ENCODE peak calls at places on chromosomes 12 and 14, in four cellular contexts. K is left ventricle myocardium inferior, I is heart left ventricle, J is heart right ventricle. L is an unnamed sample.

GRCh38 chr12:12736759-12737676 is 19.9 kb downstream of the CDKN1B start:
- DNase-seq in K (no peak), I (no peak), J (peak; percentile 29), L (no peak)

GRCh38 chr14:96246535-96246839 is 9.5 kb upstream of the BDKRB1 start:
- DNase-seq in K (no peak), I (no peak), J (no peak), L (no peak)

GRCh38 chr12:27333311-27334009 is 824 bp downstream of the BMAL2 start:
- DNase-seq in K (peak; percentile 23), I (peak; percentile 40), J (no peak), L (peak; percentile 75)

GRCh38 chr12:13435535-13435934 is 239.0 kb downstream of the EMP1 start:
- DNase-seq in K (no peak), I (no peak), J (no peak), L (no peak)

GRCh38 chr12:75259170-75259569 is 49.5 kb upstream of the KCNC2 start:
- DNase-seq in K (no peak), I (no peak), J (no peak), L (no peak)

GRCh38 chr12:30507576-30507975 is 188.1 kb downstream of the IPO8 start:
- DNase-seq in K (no peak), I (no peak), J (no peak), L (no peak)

GRCh38 chr12:1157046-1157445 is 166.0 kb downstream of the ERC1 start:
- DNase-seq in K (no peak), I (no peak), J (no peak), L (no peak)

GRCh38 chr12:85823436-85824179 is 12.6 kb downstream of the RASSF9 start:
- DNase-seq in K (no peak), I (no peak), J (no peak), L (no peak)

GRCh38 chr14:98186140-98186539 is 1085.9 kb downstream of the BCL11B start:
- DNase-seq in K (no peak), I (no peak), J (no peak), L (no peak)

GRCh38 chr12:81450920-81451739 is 308.0 kb downstream of the PPFIA2 start:
- DNase-seq in K (no peak), I (peak; percentile 28), J (peak; percentile 35), L (peak; percentile 22)

GRCh38 chr12:79415754-79416435 is 274.9 kb downstream of the PAWR start:
- DNase-seq in K (no peak), I (no peak), J (no peak), L (no peak)

GRCh38 chr12:13982010-13982409 is 608 bp upstream of the GRIN2B start:
- DNase-seq in K (no peak), I (no peak), J (no peak), L (no peak)

GRCh38 chr12:129772463-129773169 is 131.2 kb downstream of the TMEM132D start:
- DNase-seq in K (no peak), I (no peak), J (no peak), L (no peak)

GRCh38 chr12:93962336-93962735 is 186.0 kb upstream of the PLXNC1 start:
- DNase-seq in K (no peak), I (no peak), J (no peak), L (no peak)

GRCh38 chr14:51630987-51631386 is 20.7 kb upstream of the FRMD6 start:
- DNase-seq in K (no peak), I (no peak), J (no peak), L (no peak)

GRCh38 chr14:47208434-47208833 is 467.0 kb downstream of the MDGA2 start:
- DNase-seq in K (no peak), I (no peak), J (no peak), L (no peak)

GRCh38 chr14:72947366-72948160 is 21.3 kb downstream of the DCAF4 start:
- DNase-seq in K (no peak), I (no peak), J (no peak), L (no peak)

GRCh38 chr14:105177082-105177481 is 4.0 kb downstream of the NUDT14 start:
- DNase-seq in K (no peak), I (no peak), J (no peak), L (no peak)

GRCh38 chr12:63915105-63915830 is 70.8 kb downstream of the SRGAP1 start:
- DNase-seq in K (no peak), I (no peak), J (no peak), L (no peak)

GRCh38 chr14:102822311-102822863 is 45.1 kb downstream of the TRAF3 start:
- DNase-seq in K (no peak), I (no peak), J (no peak), L (no peak)

GRCh38 chr12:24820872-24821271 is 128.0 kb downstream of the BCAT1 start:
- DNase-seq in K (no peak), I (no peak), J (no peak), L (no peak)

GRCh38 chr12:7146228-7146627 is 16.1 kb downstream of the CLSTN3 start:
- DNase-seq in K (no peak), I (no peak), J (no peak), L (no peak)

GRCh38 chr12:47949441-47950341 is 13.7 kb upstream of the TMEM106C start:
- DNase-seq in K (peak; percentile 75), I (peak; percentile 83), J (peak; percentile 63), L (peak; percentile 92)

GRCh38 chr12:124184456-124184855 is 110.4 kb upstream of the RFLNA start:
- DNase-seq in K (no peak), I (no peak), J (no peak), L (no peak)

GRCh38 chr12:66087365-66087943 is 43.1 kb downstream of the LLPH start:
- DNase-seq in K (peak; percentile 49), I (peak; percentile 45), J (peak; percentile 66), L (no peak)

GRCh38 chr14:83196235-83196634 is 1662.6 kb upstream of the SEL1L start:
- DNase-seq in K (no peak), I (no peak), J (no peak), L (no peak)

GRCh38 chr14:49194067-49194466 is 392.1 kb downstream of the RPS29 start:
- DNase-seq in K (no peak), I (no peak), J (no peak), L (no peak)

GRCh38 chr12:124914392-124915248 is at the start of gene UBC:
- DNase-seq in K (peak; percentile 90), I (peak; percentile 91), J (peak; percentile 94), L (peak; percentile 97)

GRCh38 chr14:29168149-29168548 is 401.6 kb downstream of the FOXG1 start:
- DNase-seq in K (no peak), I (no peak), J (no peak), L (no peak)

GRCh38 chr12:34394211-34395055 is 372.1 kb downstream of the ALG10 start:
- DNase-seq in K (peak; percentile 6), I (peak; percentile 16), J (peak; percentile 1), L (peak; percentile 35)

GRCh38 chr14:61388976-61389576 is 67.7 kb downstream of the PRKCH start:
- DNase-seq in K (no peak), I (no peak), J (no peak), L (no peak)

GRCh38 chr14:77040309-77040994 is 11.9 kb upstream of the IRF2BPL start:
- DNase-seq in K (peak; percentile 100), I (peak; percentile 100), J (peak; percentile 100), L (peak; percentile 100)

GRCh38 chr14:77040059-77040308 is 11.5 kb upstream of the IRF2BPL start:
- DNase-seq in K (no peak), I (no peak), J (no peak), L (no peak)

GRCh38 chr14:77041837-77042557 is 13.5 kb upstream of the IRF2BPL start:
- DNase-seq in K (peak; percentile 63), I (peak; percentile 78), J (peak; percentile 81), L (peak; percentile 67)

GRCh38 chr14:77039285-77040058 is 11.0 kb upstream of the IRF2BPL start:
- DNase-seq in K (no peak), I (no peak), J (no peak), L (peak; percentile 23)

DNA sequence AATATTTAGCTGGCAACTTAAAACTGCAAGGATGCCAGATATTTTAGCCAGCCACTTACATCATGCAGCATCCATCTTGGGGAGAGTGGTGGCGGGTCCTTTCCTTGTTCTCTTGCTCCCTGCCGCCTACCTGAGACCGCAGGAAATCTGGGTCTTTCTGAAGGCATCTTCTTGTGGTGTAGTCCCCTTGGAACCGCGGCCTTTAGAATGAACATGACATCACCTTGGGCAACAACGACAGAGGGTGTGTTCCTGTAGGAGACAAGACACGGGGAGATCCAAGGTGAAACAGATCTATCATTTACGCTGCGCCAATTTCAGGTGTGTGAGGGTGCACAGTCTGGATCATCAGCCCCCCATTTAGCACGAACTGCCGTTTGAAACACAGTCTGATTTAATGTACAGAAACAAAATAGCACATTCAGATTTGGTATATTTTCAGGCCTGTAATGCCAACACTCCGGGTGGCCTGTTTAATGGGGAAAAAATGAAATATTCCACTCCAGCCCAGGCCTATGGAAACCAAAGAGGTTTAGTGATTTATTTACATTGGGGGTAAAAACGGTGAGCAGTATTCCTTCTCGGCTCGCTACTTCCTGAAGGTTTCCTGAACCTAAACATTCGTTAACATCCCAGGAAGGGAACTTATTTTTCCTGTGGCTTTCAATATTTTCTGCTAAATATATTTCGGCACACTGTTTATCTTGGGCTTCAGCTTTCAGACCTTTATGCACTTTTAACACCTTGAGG is 12.7 kb upstream of the IRF2BPL start:
- DNase-seq in K (no peak), I (peak; percentile 46), J (no peak), L (peak; percentile 46)
- H3K4me1 ChIP-seq in K (peaks cover 96% of the 10 kb centered on the region), I (peaks cover 91% of the 10 kb centered on the region), J (peaks cover 60% of the 10 kb centered on the region), L (peaks cover 58% of the 10 kb centered on the region)

DNA sequence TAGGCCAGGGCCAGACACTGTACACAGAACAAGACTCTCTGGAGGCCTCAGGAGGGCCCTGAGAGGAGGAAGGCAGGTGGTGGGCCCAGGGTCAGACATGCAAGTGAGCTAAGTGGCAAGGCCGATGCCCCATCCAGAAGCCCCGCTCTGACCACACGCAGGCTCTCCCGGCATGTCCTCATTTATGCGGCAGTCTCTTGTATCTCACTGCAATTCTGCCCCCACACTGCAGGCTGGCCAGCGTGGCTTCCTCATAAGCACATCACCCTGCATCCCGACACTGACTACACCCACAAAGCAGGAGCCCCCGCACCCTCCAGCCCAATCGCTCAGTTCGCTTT is 17.5 kb downstream of the SSH1 start:
- DNase-seq in K (peak; percentile 26), I (no peak), J (no peak), L (no peak)
- H3K4me1 ChIP-seq in K (peaks cover 98% of the 10 kb centered on the region), I (peaks cover 76% of the 10 kb centered on the region), J (peaks cover 41% of the 10 kb centered on the region), L (peaks cover 35% of the 10 kb centered on the region)

GRCh38 chr14:55926007-55926406 is 192.2 kb upstream of the PELI2 start:
- DNase-seq in K (no peak), I (no peak), J (no peak), L (no peak)

GRCh38 chr14:55927059-55927458 is 191.2 kb upstream of the PELI2 start:
- DNase-seq in K (no peak), I (no peak), J (no peak), L (no peak)

GRCh38 chr14:55930016-55930784 is 188.0 kb upstream of the PELI2 start:
- DNase-seq in K (no peak), I (no peak), J (no peak), L (no peak)

GRCh38 chr14:55929136-55929535 is 189.1 kb upstream of the PELI2 start:
- DNase-seq in K (no peak), I (no peak), J (no peak), L (no peak)

GRCh38 chr14:55928316-55928715 is 189.9 kb upstream of the PELI2 start:
- DNase-seq in K (no peak), I (no peak), J (no peak), L (no peak)
- H3K4me1 ChIP-seq in K (no peaks in the 10 kb centered on the region), I (no peaks in the 10 kb centered on the region), J (no peaks in the 10 kb centered on the region), L (no peaks in the 10 kb centered on the region)

GRCh38 chr14:91112172-91112571 is 1.7 kb upstream of the DGLUCY start:
- DNase-seq in K (no peak), I (no peak), J (no peak), L (no peak)

GRCh38 chr14:91116913-91117588 is 3.2 kb downstream of the DGLUCY start:
- DNase-seq in K (no peak), I (no peak), J (no peak), L (no peak)

GRCh38 chr14:91113829-91114078 is at the start of gene DGLUCY:
- DNase-seq in K (peak; percentile 86), I (peak; percentile 90), J (peak; percentile 85), L (peak; percentile 94)

GRCh38 chr14:91115986-91116385 is 2.1 kb downstream of the DGLUCY start:
- DNase-seq in K (no peak), I (no peak), J (no peak), L (no peak)

GRCh38 chr14:91114079-91115065 is 499 bp downstream of the DGLUCY start:
- DNase-seq in K (no peak), I (peak; percentile 40), J (peak; percentile 68), L (no peak)
- H3K4me1 ChIP-seq in K (peaks cover 62% of the 10 kb centered on the region), I (peaks cover 33% of the 10 kb centered on the region), J (peaks cover 10% of the 10 kb centered on the region), L (peaks cover 20% of the 10 kb centered on the region)

L was measured in kidney.